ENCODE peak calls at places on chromosomes 3 and 15, in four cellular contexts. L is IMR-90, O is K562, D is HepG2. S is an unnamed sample.

GRCh38 chr3:81874738-81875137 is 113.3 kb upstream of the GBE1 start:
- DNase-seq in L (no peak), O (no peak), D (no peak), S (no peak)

GRCh38 chr3:97968376-97968775 is 3.9 kb downstream of the RIOX2 start:
- DNase-seq in L (no peak), O (no peak), D (no peak), S (no peak)

GRCh38 chr3:63800097-63800496 is 19.0 kb upstream of the C3orf49 start:
- DNase-seq in L (no peak), O (no peak), D (no peak), S (no peak)

GRCh38 chr3:182911782-182912111 is 68.6 kb downstream of the DCUN1D1 start:
- DNase-seq in L (no peak), O (no peak), D (no peak), S (no peak)

GRCh38 chr3:98731720-98732238 is 31.4 kb upstream of the ST3GAL6 start:
- DNase-seq in L (no peak), O (no peak), D (peak), S (no peak)

GRCh38 chr3:180433172-180433571 is 168.8 kb upstream of the TTC14 start:
- DNase-seq in L (peak), O (no peak), D (no peak), S (no peak)

GRCh38 chr3:195237981-195238625 is 32.9 kb downstream of the XXYLT1 start:
- DNase-seq in L (no peak), O (no peak), D (no peak), S (no peak)

GRCh38 chr3:16361087-16361486 is 96.1 kb downstream of the OXNAD1 start:
- DNase-seq in L (no peak), O (no peak), D (no peak), S (no peak)

GRCh38 chr15:85482896-85483295 is 102.5 kb downstream of the AKAP13 start:
- DNase-seq in L (peak), O (no peak), D (no peak), S (peak)

GRCh38 chr3:10702961-10703740 is 112.9 kb upstream of the SLC6A11 start:
- DNase-seq in L (no peak), O (peak), D (no peak), S (no peak)

GRCh38 chr3:138118863-138119766 is 3.7 kb upstream of the DZIP1L start:
- DNase-seq in L (peak), O (peak), D (peak), S (peak)

GRCh38 chr3:158810823-158811425 is 9.1 kb downstream of the MFSD1 start:
- DNase-seq in L (no peak), O (no peak), D (no peak), S (no peak)

GRCh38 chr3:18559323-18559972 is 134.3 kb upstream of the SATB1 start:
- DNase-seq in L (no peak), O (peak), D (peak), S (peak)

DNA sequence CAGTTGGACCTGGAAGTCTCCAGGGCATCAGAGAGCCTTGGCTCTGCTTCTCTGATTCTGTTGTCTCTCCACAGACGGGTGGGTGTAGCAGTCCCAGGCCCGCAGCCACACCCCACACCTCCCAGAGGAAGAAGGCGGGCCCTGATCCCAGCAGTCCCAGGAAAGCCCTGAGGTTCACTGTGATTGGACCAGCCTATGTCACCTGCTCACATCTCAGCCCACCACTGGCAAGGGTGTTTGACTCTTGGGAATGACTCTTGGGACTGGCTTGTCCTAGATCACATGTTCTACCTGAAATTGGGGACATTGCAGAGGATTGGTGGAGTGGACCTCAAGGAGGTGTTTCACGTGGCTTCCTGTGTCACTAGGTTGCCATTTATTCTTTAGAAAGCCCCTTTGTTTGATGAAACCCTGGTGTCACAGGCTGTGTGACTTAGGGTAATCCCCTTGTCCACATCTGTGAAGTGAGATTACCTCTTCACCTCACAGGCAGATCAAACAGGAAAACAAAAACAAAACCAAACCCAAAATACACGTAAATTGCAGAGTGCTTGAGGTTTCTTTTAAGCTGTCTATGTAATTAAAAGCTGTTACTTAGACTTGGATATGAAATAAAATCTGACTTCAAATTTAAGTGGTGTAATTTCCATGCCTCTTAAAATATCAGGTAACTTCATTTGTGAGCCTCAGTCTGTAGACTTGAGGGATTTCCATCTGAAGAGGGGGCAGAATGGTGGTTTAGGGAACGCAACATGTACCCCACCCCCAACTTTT is 26.7 kb downstream of the FLNB start:
- DNase-seq in L (no peak), O (peak), D (no peak), S (no peak)
- TF ChIP-seq MAZ in L (no peak), O (no peak), D (no peak), S (no peak)

GRCh38 chr3:169391672-169392071 is 271.8 kb downstream of the MECOM start:
- DNase-seq in L (no peak), O (no peak), D (no peak), S (no peak)

GRCh38 chr3:169389925-169390253 is 273.6 kb downstream of the MECOM start:
- DNase-seq in L (no peak), O (no peak), D (no peak), S (no peak)

GRCh38 chr3:169390741-169391300 is 272.7 kb downstream of the MECOM start:
- DNase-seq in L (no peak), O (no peak), D (no peak), S (no peak)

GRCh38 chr3:169389211-169389924 is 274.1 kb downstream of the MECOM start:
- DNase-seq in L (no peak), O (no peak), D (peak), S (no peak)

DNA sequence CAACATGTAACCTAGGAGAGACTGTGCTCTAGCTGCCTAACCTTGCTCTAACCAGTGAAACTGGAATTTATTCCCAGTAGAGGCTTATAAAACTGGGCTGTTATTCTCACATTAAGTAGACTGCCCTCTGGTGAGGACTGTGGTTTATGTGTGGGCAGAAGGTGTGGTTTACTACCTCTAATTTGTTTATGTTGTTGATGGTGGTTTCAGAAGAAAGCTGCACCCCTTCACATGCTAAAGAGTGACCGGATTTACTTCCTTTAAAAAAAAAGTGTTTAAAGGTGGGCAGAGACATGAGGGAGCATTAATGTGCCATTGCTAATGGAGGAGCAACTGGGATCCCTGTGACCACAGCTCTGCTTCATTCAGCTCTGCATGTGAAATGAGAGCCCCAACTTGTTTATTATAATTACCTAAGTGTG is 273.2 kb downstream of the MECOM start:
- DNase-seq in L (no peak), O (no peak), D (no peak), S (no peak)
- TF ChIP-seq MAZ in L (no peak), O (no peak), D (no peak), S (no peak)

GRCh38 chr3:197520311-197521276 is 35.2 kb downstream of the BDH1 start:
- DNase-seq in L (peak), O (peak), D (peak), S (peak)
- TF ChIP-seq MAZ in L (peak), O (no peak), D (no peak), S (no peak)

GRCh38 chr3:148641712-148642111 is 56.0 kb upstream of the AGTR1 start:
- DNase-seq in L (no peak), O (no peak), D (no peak), S (no peak)

GRCh38 chr3:148642616-148643015 is 55.1 kb upstream of the AGTR1 start:
- DNase-seq in L (peak), O (no peak), D (no peak), S (no peak)

GRCh38 chr3:148646126-148646660 is 51.5 kb upstream of the AGTR1 start:
- DNase-seq in L (peak), O (no peak), D (no peak), S (no peak)

GRCh38 chr3:148642214-148642613 is 55.5 kb upstream of the AGTR1 start:
- DNase-seq in L (peak), O (no peak), D (no peak), S (no peak)

GRCh38 chr3:148643389-148643840 is 54.3 kb upstream of the AGTR1 start:
- DNase-seq in L (peak), O (no peak), D (no peak), S (peak)
- TF ChIP-seq MAZ in L (no peak), O (no peak), D (no peak), S (no peak)

DNA sequence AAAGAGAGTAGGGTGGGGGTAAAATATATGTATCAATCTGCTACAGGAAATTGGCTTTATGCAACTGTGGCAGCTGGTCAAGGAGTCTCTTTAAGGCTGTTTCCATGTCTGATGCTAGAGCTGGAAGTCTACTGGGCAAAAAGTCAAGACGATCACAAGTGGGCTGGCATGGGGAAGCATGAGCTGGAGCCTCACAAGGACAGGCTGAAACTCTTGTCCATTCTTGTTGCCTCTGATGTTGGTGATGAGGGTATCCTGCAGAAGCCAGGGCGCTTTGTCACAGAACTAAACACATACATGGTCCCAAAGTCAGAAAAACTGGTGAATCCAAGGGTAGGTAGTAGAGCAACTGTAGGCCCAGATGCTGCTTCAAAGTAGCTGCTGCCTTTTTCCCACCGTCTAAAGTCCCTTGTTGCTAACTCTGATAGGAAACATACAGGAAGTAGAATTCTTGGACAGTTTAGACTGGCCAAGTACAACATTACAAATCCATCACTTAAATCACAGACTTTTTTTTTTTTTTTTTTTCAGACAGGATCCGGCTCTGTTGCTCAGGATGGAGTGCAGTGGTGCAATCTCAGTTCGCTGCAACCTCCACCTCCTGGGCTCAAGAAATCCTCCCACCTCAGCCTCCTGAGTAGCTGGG is 54.2 kb downstream of the RPL39L start:
- DNase-seq in L (no peak), O (no peak), D (no peak), S (no peak)
- TF ChIP-seq MAZ in L (no peak), O (no peak), D (no peak), S (no peak)

GRCh38 chr3:5009506-5010100 is 30.4 kb downstream of the BHLHE40 start:
- DNase-seq in L (no peak), O (no peak), D (no peak), S (no peak)
- TF ChIP-seq MAZ in L (no peak), O (no peak), D (no peak), S (no peak)

GRCh38 chr3:52196977-52197376 is 983 bp upstream of the ALAS1 start:
- DNase-seq in L (no peak), O (no peak), D (no peak), S (no peak)
- TF ChIP-seq MAZ in L (no peak), O (no peak), D (no peak), S (no peak)

GRCh38 chr15:71588746-71589145 is 221.6 kb upstream of the NR2E3 start:
- DNase-seq in L (peak), O (no peak), D (peak), S (peak)
- TF ChIP-seq MAZ in L (no peak), O (no peak), D (no peak), S (no peak)

GRCh38 chr3:14141144-14141543 is 16.3 kb downstream of the TMEM43 start:
- DNase-seq in L (peak), O (no peak), D (no peak), S (no peak)
- TF ChIP-seq MAZ in L (no peak), O (no peak), D (no peak), S (no peak)

S was measured in A549.